ENCODE peak calls at places on chromosomes 7 and 10, in eight cellular contexts. E is fibroblast of lung, R is breast epithelium, W is neural crest cell, A is upper lobe of right lung, B is AG04450, U is keratinocyte, P is PC-9. V is an unnamed sample.

GRCh38 chr7:7562736-7563135 is 3.9 kb upstream of the MIOS start:
- DNase-seq in E (peak), R (no peak), W (no peak), A (no peak), B (no peak), U (no peak), P (no peak), V (no peak)

GRCh38 chr7:51949726-51950644 is 633.4 kb upstream of the COBL start:
- DNase-seq in E (no peak), R (no peak), W (peak), A (no peak), B (no peak), U (no peak), P (no peak), V (no peak)

GRCh38 chr10:70840836-70841235 is 25.1 kb downstream of the SGPL1 start:
- DNase-seq in E (no peak), R (no peak), W (no peak), A (no peak), B (no peak), U (no peak), P (no peak), V (no peak)

GRCh38 chr10:124745257-124745656 is 1.1 kb upstream of the FAM53B start:
- DNase-seq in E (no peak), R (no peak), W (no peak), A (no peak), B (no peak), U (no peak), P (no peak), V (no peak)

GRCh38 chr10:63530409-63530808 is 9.2 kb downstream of the REEP3 start:
- DNase-seq in E (no peak), R (no peak), W (no peak), A (no peak), B (no peak), U (no peak), P (no peak), V (no peak)

GRCh38 chr7:78095549-78095948 is 297.0 kb downstream of the PHTF2 start:
- DNase-seq in E (peak), R (no peak), W (no peak), A (no peak), B (no peak), U (no peak), P (no peak), V (no peak)

GRCh38 chr10:72691470-72692056 is 380 bp upstream of the MCU start:
- DNase-seq in E (no peak), R (no peak), W (no peak), A (no peak), B (no peak), U (peak), P (peak), V (peak)

GRCh38 chr10:89475567-89475966 is 59.8 kb downstream of the SLC16A12 start:
- DNase-seq in E (peak), R (no peak), W (no peak), A (no peak), B (no peak), U (no peak), P (no peak), V (no peak)

GRCh38 chr7:66326501-66327180 is 121.5 kb downstream of the TPST1 start:
- DNase-seq in E (peak), R (no peak), W (no peak), A (no peak), B (peak), U (no peak), P (peak), V (no peak)

GRCh38 chr7:45479781-45480180 is 94.4 kb upstream of the ADCY1 start:
- DNase-seq in E (no peak), R (no peak), W (no peak), A (no peak), B (no peak), U (no peak), P (no peak), V (no peak)

GRCh38 chr7:50751136-50751535 is 31.6 kb downstream of the GRB10 start:
- DNase-seq in E (no peak), R (no peak), W (no peak), A (no peak), B (no peak), U (no peak), P (no peak), V (no peak)

GRCh38 chr10:19745672-19746071 is 70.6 kb upstream of the PLXDC2 start:
- DNase-seq in E (no peak), R (no peak), W (no peak), A (no peak), B (no peak), U (no peak), P (no peak), V (no peak)

GRCh38 chr7:99559276-99559915 is 954 bp downstream of the ZNF655 start:
- DNase-seq in E (no peak), R (no peak), W (no peak), A (no peak), B (no peak), U (no peak), P (no peak), V (no peak)

GRCh38 chr10:35413985-35414861 is 77.9 kb downstream of the CCNY start:
- DNase-seq in E (no peak), R (no peak), W (no peak), A (no peak), B (no peak), U (no peak), P (no peak), V (no peak)

GRCh38 chr10:106043833-106044232 is 1120.7 kb downstream of the SORCS1 start:
- DNase-seq in E (no peak), R (no peak), W (no peak), A (no peak), B (no peak), U (no peak), P (no peak), V (no peak)

GRCh38 chr10:75950307-75950706 is 518.9 kb downstream of the LRMDA start:
- DNase-seq in E (no peak), R (no peak), W (no peak), A (no peak), B (no peak), U (no peak), P (no peak), V (no peak)

GRCh38 chr10:13627459-13628310 is 40.9 kb downstream of the PRPF18 start:
- DNase-seq in E (no peak), R (no peak), W (no peak), A (no peak), B (no peak), U (no peak), P (no peak), V (no peak)

GRCh38 chr7:157780721-157781120 is 443.9 kb downstream of the DNAJB6 start:
- DNase-seq in E (no peak), R (no peak), W (no peak), A (peak), B (no peak), U (no peak), P (no peak), V (no peak)

GRCh38 chr7:9391984-9392383 is 958.6 kb downstream of the NXPH1 start:
- DNase-seq in E (no peak), R (no peak), W (no peak), A (no peak), B (no peak), U (no peak), P (no peak), V (no peak)

GRCh38 chr10:114631678-114632417 is 26.2 kb downstream of the ABLIM1 start:
- DNase-seq in E (no peak), R (no peak), W (peak), A (peak), B (no peak), U (no peak), P (peak), V (no peak)

GRCh38 chr7:41847641-41848040 is 144.8 kb upstream of the INHBA start:
- DNase-seq in E (no peak), R (no peak), W (no peak), A (no peak), B (no peak), U (no peak), P (no peak), V (no peak)

GRCh38 chr10:31896972-31897384 is 31.7 kb downstream of the ARHGAP12 start:
- DNase-seq in E (peak), R (no peak), W (no peak), A (no peak), B (no peak), U (no peak), P (no peak), V (no peak)

GRCh38 chr10:13422800-13423199 is 74.7 kb upstream of the SEPHS1 start:
- DNase-seq in E (no peak), R (no peak), W (no peak), A (no peak), B (no peak), U (no peak), P (no peak), V (no peak)

GRCh38 chr7:45421096-45421495 is 153.1 kb upstream of the ADCY1 start:
- DNase-seq in E (peak), R (no peak), W (no peak), A (no peak), B (no peak), U (no peak), P (no peak), V (no peak)

GRCh38 chr10:29239569-29240472 is 49.0 kb upstream of the LYZL1 start:
- DNase-seq in E (peak), R (no peak), W (no peak), A (no peak), B (no peak), U (no peak), P (no peak), V (no peak)

GRCh38 chr7:16223963-16224707 is 197.2 kb downstream of the CRPPA start:
- DNase-seq in E (no peak), R (no peak), W (no peak), A (no peak), B (no peak), U (no peak), P (no peak), V (no peak)

GRCh38 chr7:98613601-98614425 is 3.3 kb upstream of the NPTX2 start:
- DNase-seq in E (peak), R (no peak), W (peak), A (no peak), B (no peak), U (no peak), P (no peak), V (no peak)

GRCh38 chr10:75611081-75611971 is 179.9 kb downstream of the LRMDA start:
- DNase-seq in E (no peak), R (no peak), W (no peak), A (no peak), B (no peak), U (no peak), P (no peak), V (no peak)

GRCh38 chr10:86399879-86400704 is 33.5 kb upstream of the GRID1 start:
- DNase-seq in E (peak), R (peak), W (peak), A (peak), B (peak), U (peak), P (peak), V (peak)

GRCh38 chr10:89158446-89158845 is 48.7 kb downstream of the CH25H start:
- DNase-seq in E (peak), R (no peak), W (no peak), A (no peak), B (no peak), U (no peak), P (no peak), V (no peak)

GRCh38 chr10:113425596-113425995 is 127.3 kb upstream of the HABP2 start:
- DNase-seq in E (no peak), R (no peak), W (no peak), A (no peak), B (no peak), U (no peak), P (no peak), V (no peak)

GRCh38 chr7:144670251-144670650 is 165.6 kb downstream of the TPK1 start:
- DNase-seq in E (peak), R (no peak), W (no peak), A (no peak), B (no peak), U (no peak), P (peak), V (no peak)

GRCh38 chr7:54705436-54705835 is 53.6 kb downstream of the SEC61G start:
- DNase-seq in E (peak), R (no peak), W (no peak), A (no peak), B (no peak), U (peak), P (peak), V (no peak)

GRCh38 chr7:48084727-48085432 is 4.2 kb upstream of the UPP1 start:
- DNase-seq in E (peak), R (no peak), W (no peak), A (no peak), B (peak), U (peak), P (peak), V (no peak)

GRCh38 chr7:6221340-6222319 is 50.8 kb downstream of the CYTH3 start:
- DNase-seq in E (no peak), R (no peak), W (no peak), A (no peak), B (no peak), U (no peak), P (no peak), V (no peak)

GRCh38 chr10:8498881-8499280 is 444.4 kb downstream of the GATA3 start:
- DNase-seq in E (no peak), R (no peak), W (no peak), A (no peak), B (no peak), U (no peak), P (no peak), V (no peak)

GRCh38 chr10:32298066-32298812 is 48.7 kb downstream of the EPC1 start:
- DNase-seq in E (peak), R (no peak), W (no peak), A (no peak), B (peak), U (no peak), P (peak), V (no peak)

GRCh38 chr10:71066600-71066999 is 145.8 kb upstream of the UNC5B start:
- DNase-seq in E (no peak), R (no peak), W (no peak), A (no peak), B (no peak), U (no peak), P (no peak), V (no peak)

GRCh38 chr7:12064716-12065115 is 146.4 kb upstream of the TMEM106B start:
- DNase-seq in E (no peak), R (no peak), W (no peak), A (no peak), B (no peak), U (no peak), P (no peak), V (no peak)

GRCh38 chr7:12056977-12057376 is 154.1 kb upstream of the TMEM106B start:
- DNase-seq in E (no peak), R (no peak), W (no peak), A (no peak), B (no peak), U (no peak), P (no peak), V (no peak)

GRCh38 chr7:12066561-12066960 is 144.5 kb upstream of the TMEM106B start:
- DNase-seq in E (no peak), R (no peak), W (no peak), A (no peak), B (no peak), U (no peak), P (peak), V (no peak)

GRCh38 chr7:12066004-12066403 is 145.1 kb upstream of the TMEM106B start:
- DNase-seq in E (no peak), R (no peak), W (no peak), A (no peak), B (no peak), U (no peak), P (peak), V (no peak)

GRCh38 chr7:12062062-12062461 is 149.0 kb upstream of the TMEM106B start:
- DNase-seq in E (no peak), R (no peak), W (no peak), A (no peak), B (no peak), U (no peak), P (no peak), V (no peak)
- TF ChIP-seq CTCF in E (peak), R (no peak), W (peak), A (peak), B (no peak), U (peak), P (peak), V (peak)

DNA sequence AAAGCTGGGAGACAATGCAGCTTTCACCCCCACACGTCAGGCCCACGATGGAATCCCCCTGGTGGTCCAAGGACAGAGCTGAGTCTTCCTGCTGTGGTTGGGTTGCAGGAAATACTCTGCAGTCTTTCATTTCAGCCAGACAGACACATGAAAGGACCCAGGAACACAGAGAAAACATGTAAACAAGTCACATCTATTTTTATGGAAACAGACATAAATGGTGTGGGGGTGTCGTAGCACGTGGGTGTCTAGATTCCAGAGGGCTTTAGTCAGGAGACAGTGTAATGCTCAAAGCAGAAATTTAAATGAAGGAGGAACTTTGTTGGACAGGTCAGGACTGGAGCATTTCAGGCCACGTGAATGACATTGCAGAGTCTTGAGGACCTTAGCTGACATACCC is 444.6 kb downstream of the SUGCT start:
- DNase-seq in E (no peak), R (no peak), W (no peak), A (no peak), B (no peak), U (no peak), P (peak), V (no peak)
- TF ChIP-seq CTCF in E (no peak), R (no peak), W (no peak), A (no peak), B (no peak), U (no peak), P (no peak), V (no peak)

GRCh38 chr10:120458432-120458831 is 1.4 kb downstream of the PLPP4 start:
- DNase-seq in E (no peak), R (no peak), W (no peak), A (no peak), B (no peak), U (no peak), P (no peak), V (no peak)

GRCh38 chr10:120460776-120461175 is 3.7 kb downstream of the PLPP4 start:
- DNase-seq in E (no peak), R (no peak), W (no peak), A (no peak), B (no peak), U (peak), P (no peak), V (no peak)

GRCh38 chr10:120457431-120458172 is 575 bp downstream of the PLPP4 start:
- DNase-seq in E (no peak), R (no peak), W (no peak), A (no peak), B (no peak), U (no peak), P (no peak), V (no peak)

GRCh38 chr10:120460191-120460590 is 3.2 kb downstream of the PLPP4 start:
- DNase-seq in E (no peak), R (no peak), W (no peak), A (no peak), B (no peak), U (no peak), P (no peak), V (no peak)

DNA sequence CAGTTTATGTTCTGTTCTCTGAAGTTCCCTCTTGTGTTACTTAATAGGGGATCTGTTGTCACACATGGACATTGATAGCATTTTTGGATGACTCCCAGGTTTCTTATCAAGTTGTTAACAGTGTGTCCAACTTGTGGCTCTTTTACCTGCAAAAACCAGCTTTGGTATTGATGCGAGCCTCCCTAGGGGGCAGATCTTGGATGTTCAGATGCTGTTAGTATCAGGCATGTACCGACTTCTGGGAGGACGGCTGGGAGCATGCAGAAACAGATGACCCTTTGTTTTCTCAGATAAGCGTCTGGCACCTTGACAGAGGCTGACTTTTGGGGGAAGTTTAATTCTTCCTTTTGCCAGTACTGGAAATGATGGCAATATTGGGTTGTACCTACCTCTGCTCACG is 2.2 kb downstream of the PLPP4 start:
- DNase-seq in E (no peak), R (no peak), W (no peak), A (no peak), B (no peak), U (no peak), P (no peak), V (no peak)
- TF ChIP-seq CTCF in E (no peak), R (no peak), W (no peak), A (no peak), B (no peak), U (no peak), P (no peak), V (no peak)

DNA sequence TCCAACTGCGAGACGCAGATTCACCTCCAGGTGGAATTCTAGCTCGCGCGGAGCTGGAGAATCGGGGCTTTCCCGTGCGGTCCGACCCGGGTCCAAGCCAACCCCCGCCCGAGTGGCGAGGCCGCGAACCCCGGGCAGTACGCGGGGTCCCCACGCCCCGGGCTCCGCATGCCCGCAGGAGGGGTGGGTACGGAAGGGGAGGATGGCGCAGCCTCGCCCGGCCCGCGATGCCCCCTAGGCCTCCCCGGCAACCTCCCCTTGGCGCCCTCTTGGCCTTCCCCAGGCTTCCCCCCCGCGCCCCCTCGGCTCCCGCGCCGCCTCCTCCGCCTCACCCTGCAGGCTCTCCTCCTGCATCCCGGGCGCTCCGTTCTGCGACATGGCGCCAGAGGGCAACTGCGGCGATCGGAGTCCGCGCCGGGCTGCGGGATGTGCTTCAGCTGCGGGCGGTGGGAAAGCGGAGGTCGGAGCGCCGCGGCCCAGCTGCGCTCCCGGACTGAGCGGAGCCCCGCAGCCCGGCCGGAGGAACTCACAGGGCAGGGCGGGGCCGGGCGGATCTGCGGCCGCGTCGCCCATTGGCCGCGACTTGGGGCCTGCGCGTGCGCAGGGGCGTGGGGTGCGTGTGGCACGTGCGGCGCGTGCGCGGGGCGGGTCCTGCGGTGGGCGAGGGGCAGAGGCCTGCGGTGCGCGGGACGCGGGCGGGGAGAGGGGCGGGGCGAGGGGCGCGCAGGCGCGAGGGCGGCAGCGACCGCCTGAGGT is at the start of gene BNIP3:
- DNase-seq in E (peak), R (peak), W (peak), A (peak), B (peak), U (peak), P (peak), V (peak)
- TF ChIP-seq CTCF in E (no peak), R (peak), W (peak), A (no peak), B (peak), U (peak), P (no peak), V (no peak)